ENCODE peak calls at places on chromosomes 6 and 20, in ten cellular contexts. Q, P, O, G, T, M, E, N, S and Y are unnamed samples.

GRCh38 chr6:39295538-39295937 is 18.7 kb downstream of the KCNK17 start:
- DNase-seq in Q (no peak), G (no peak), M (no peak), T (peak), O (no peak), S (no peak), N (no peak), E (no peak), P (no peak), Y (no peak)

GRCh38 chr20:3082955-3083952 is 1.3 kb downstream of the AVP start:
- DNase-seq in O (peak), E (no peak), Q (no peak), T (no peak), G (no peak), S (no peak), N (no peak), P (no peak), M (no peak), Y (no peak)

GRCh38 chr6:156691018-156691417 is 86.2 kb upstream of the ARID1B start:
- DNase-seq in E (no peak), S (no peak), N (no peak), T (no peak), O (no peak), P (no peak), G (no peak), M (no peak), Q (peak), Y (no peak)

GRCh38 chr20:22312744-22313346 is 271.5 kb downstream of the FOXA2 start:
- DNase-seq in Q (peak), P (peak), T (no peak), N (no peak), S (no peak), E (peak), G (peak), M (peak), O (no peak), Y (no peak)

GRCh38 chr20:20837574-20838021 is 125.2 kb upstream of the RALGAPA2 start:
- DNase-seq in N (no peak), G (peak), P (peak), O (no peak), S (peak), M (peak), E (peak), Q (peak), T (peak), Y (no peak)

GRCh38 chr6:150573041-150573681 is 26.5 kb upstream of the PLEKHG1 start:
- DNase-seq in O (no peak), S (no peak), N (no peak), Q (no peak), T (peak), M (no peak), P (no peak), G (no peak), E (no peak), Y (no peak)

GRCh38 chr6:15621203-15622044 is 41.4 kb downstream of the DTNBP1 start:
- DNase-seq in P (no peak), E (no peak), Q (peak), O (peak), M (no peak), G (no peak), S (no peak), T (peak), N (no peak), Y (peak)

GRCh38 chr20:38927902-38928578 is 1.8 kb downstream of the FAM83D start:
- DNase-seq in G (no peak), M (no peak), S (no peak), Q (peak), N (no peak), O (no peak), T (no peak), P (peak), E (peak), Y (no peak)

GRCh38 chr6:12286381-12287132 is 3.6 kb upstream of the EDN1 start:
- DNase-seq in P (peak), E (no peak), G (no peak), T (no peak), N (no peak), M (no peak), O (no peak), S (no peak), Q (no peak), Y (no peak)

GRCh38 chr20:46277602-46278001 is 30.7 kb downstream of the CDH22 start:
- DNase-seq in P (no peak), E (no peak), N (no peak), M (no peak), T (no peak), O (no peak), G (no peak), S (no peak), Q (no peak), Y (no peak)

GRCh38 chr6:15987569-15987968 is 141.3 kb upstream of the MYLIP start:
- DNase-seq in T (no peak), P (no peak), N (no peak), O (no peak), S (no peak), Q (peak), E (no peak), G (no peak), M (no peak), Y (no peak)

GRCh38 chr6:137784583-137784982 is 82.5 kb upstream of the TNFAIP3 start:
- DNase-seq in M (no peak), N (no peak), Q (no peak), O (no peak), P (no peak), E (no peak), S (no peak), G (no peak), T (no peak), Y (no peak)

GRCh38 chr20:63835031-63835858 is 4.2 kb upstream of the ZBTB46 start:
- DNase-seq in G (peak), E (peak), S (no peak), T (peak), O (peak), M (peak), P (peak), N (peak), Q (peak), Y (peak)

GRCh38 chr20:32474967-32475819 is 109.9 kb downstream of the NOL4L start:
- DNase-seq in E (peak), G (peak), P (peak), S (no peak), M (no peak), T (peak), Q (peak), O (peak), N (peak), Y (peak)

GRCh38 chr6:166056637-166057036 is 111.0 kb downstream of the TBXT start:
- DNase-seq in T (peak), N (no peak), G (no peak), S (no peak), O (peak), E (no peak), P (no peak), Q (no peak), M (no peak), Y (no peak)

GRCh38 chr6:142537612-142538478 is 236.0 kb downstream of the ADGRG6 start:
- DNase-seq in S (peak), Q (peak), T (no peak), E (peak), G (no peak), P (no peak), M (no peak), O (no peak), N (no peak), Y (no peak)

GRCh38 chr6:11653028-11653583 is 115.6 kb downstream of the TMEM170B start:
- DNase-seq in P (no peak), S (no peak), E (peak), M (no peak), O (no peak), G (peak), N (peak), T (no peak), Q (peak), Y (no peak)

GRCh38 chr6:87391334-87391733 is 16.4 kb upstream of the CFAP206 start:
- DNase-seq in E (peak), T (no peak), M (peak), N (no peak), G (no peak), P (peak), O (no peak), S (no peak), Q (peak), Y (no peak)

GRCh38 chr20:32527052-32527446 is 58.1 kb downstream of the NOL4L start:
- DNase-seq in N (no peak), O (no peak), T (no peak), M (no peak), E (no peak), G (no peak), Q (peak), S (no peak), P (no peak), Y (peak)

GRCh38 chr6:167781066-167781767 is 45.5 kb upstream of the AFDN start:
- DNase-seq in G (no peak), O (no peak), N (no peak), T (no peak), M (no peak), P (peak), E (no peak), Q (peak), S (no peak), Y (no peak)

GRCh38 chr6:22087960-22088716 is 208.7 kb downstream of the PRL start:
- DNase-seq in P (no peak), N (no peak), G (no peak), T (no peak), S (no peak), M (no peak), O (no peak), E (no peak), Q (no peak), Y (no peak)

GRCh38 chr20:53626584-53626983 is 32.9 kb upstream of the ZNF217 start:
- DNase-seq in M (no peak), O (no peak), G (no peak), S (no peak), T (no peak), Q (no peak), E (no peak), P (no peak), N (no peak), Y (no peak)

GRCh38 chr6:20274115-20274514 is 61.8 kb upstream of the MBOAT1 start:
- DNase-seq in E (no peak), M (no peak), P (no peak), Q (no peak), S (no peak), T (no peak), N (no peak), O (no peak), G (no peak), Y (no peak)

GRCh38 chr20:23367770-23368169 is 5.8 kb downstream of the GZF1 start:
- DNase-seq in G (no peak), T (no peak), O (no peak), E (no peak), P (no peak), M (no peak), N (no peak), S (no peak), Q (peak), Y (no peak)

GRCh38 chr6:128731249-128732165 is 151.4 kb upstream of the LAMA2 start:
- DNase-seq in M (peak), T (no peak), E (peak), N (no peak), G (peak), O (no peak), P (peak), Q (peak), S (no peak), Y (no peak)

GRCh38 chr6:89956182-89956581 is 61.9 kb downstream of the GJA10 start:
- DNase-seq in G (no peak), E (no peak), P (no peak), M (no peak), O (no peak), T (no peak), Q (no peak), S (peak), N (no peak), Y (no peak)

GRCh38 chr6:5359413-5359812 is 98.1 kb downstream of the FARS2 start:
- DNase-seq in Q (peak), E (no peak), G (no peak), P (no peak), S (no peak), O (no peak), T (no peak), N (no peak), M (peak), Y (no peak)

GRCh38 chr6:159899994-159900745 is 9.4 kb downstream of the MAS1 start:
- DNase-seq in O (no peak), S (no peak), Q (peak), P (peak), E (peak), M (no peak), T (no peak), G (peak), N (peak), Y (no peak)

GRCh38 chr20:39289316-39289715 is 327.2 kb downstream of the DHX35 start:
- DNase-seq in O (no peak), G (no peak), M (no peak), P (no peak), N (no peak), Q (no peak), T (no peak), S (no peak), E (peak), Y (no peak)

GRCh38 chr6:1756472-1757129 is 146.9 kb downstream of the FOXC1 start:
- DNase-seq in Q (no peak), P (no peak), E (no peak), O (no peak), M (peak), T (no peak), N (no peak), S (no peak), G (no peak), Y (no peak)